ENCODE peak calls at places on chromosomes 13 and 19, in ten cellular contexts. Z, P, L, H, A, J, B, X, Q and U are unnamed samples.

GRCh38 chr19:6264077-6264445 is 15.7 kb downstream of the MLLT1 start:
- DNase-seq in X (no peak), B (no peak), Q (no peak), J (no peak), Z (peak; percentile 67), A (no peak), H (no peak), P (no peak), L (no peak), U (no peak)

GRCh38 chr13:76214001-76214400 is 577.9 kb downstream of the LMO7 start:
- DNase-seq in B (no peak), X (no peak), L (no peak), A (no peak), Z (no peak), J (no peak), H (no peak), P (no peak), Q (no peak), U (no peak)

GRCh38 chr19:13006431-13007281 is 11.4 kb downstream of the NFIX start:
- DNase-seq in Z (no peak), P (no peak), Q (no peak), B (no peak), H (no peak), J (no peak), L (no peak), A (peak; percentile 71), X (no peak), U (no peak)

GRCh38 chr19:38070573-38070972 is 153.4 kb downstream of the DPF1 start:
- DNase-seq in L (no peak), Z (peak; percentile 80), P (no peak), A (no peak), J (no peak), Q (no peak), H (no peak), X (no peak), B (no peak), U (no peak)

GRCh38 chr19:10551698-10552301 is 8.1 kb downstream of the ATG4D start:
- DNase-seq in P (no peak), L (no peak), H (no peak), A (no peak), J (no peak), Q (peak; percentile 16), B (no peak), X (peak; percentile 47), Z (peak; percentile 28), U (peak; percentile 62)

GRCh38 chr19:29574518-29574917 is 31.6 kb upstream of the POP4 start:
- DNase-seq in H (no peak), J (no peak), L (no peak), P (no peak), Q (no peak), Z (no peak), A (no peak), X (no peak), B (no peak), U (peak; percentile 9)

GRCh38 chr19:49056101-49056901 is 1.2 kb downstream of the CGB7 start:
- DNase-seq in Z (peak; percentile 44), A (peak; percentile 68), P (peak; percentile 28), X (peak; percentile 55), J (peak; percentile 41), B (peak; percentile 84), Q (peak; percentile 12), L (no peak), H (peak; percentile 75), U (peak; percentile 77)

GRCh38 chr13:28540612-28541011 is 45.7 kb upstream of the FLT1 start:
- DNase-seq in B (peak; percentile 41), P (no peak), Q (no peak), H (no peak), Z (peak; percentile 36), X (no peak), A (no peak), L (no peak), J (no peak), U (no peak)

GRCh38 chr19:30174791-30175190 is 197.4 kb upstream of the ZNF536 start:
- DNase-seq in B (no peak), Z (no peak), X (no peak), J (no peak), A (no peak), H (no peak), L (no peak), Q (no peak), P (no peak), U (no peak)

GRCh38 chr13:41746259-41746658 is 214.7 kb downstream of the VWA8 start:
- DNase-seq in A (no peak), H (no peak), P (no peak), J (no peak), L (no peak), Z (peak; percentile 75), X (no peak), Q (no peak), B (no peak), U (no peak)

GRCh38 chr13:32650705-32651311 is 64.6 kb downstream of the PDS5B start:
- DNase-seq in Z (peak; percentile 79), P (peak; percentile 26), L (peak; percentile 57), X (peak; percentile 67), H (peak; percentile 45), A (no peak), B (peak; percentile 46), J (peak; percentile 28), Q (peak; percentile 54), U (peak; percentile 44)

GRCh38 chr13:110913911-110914292 is 967 bp downstream of the ANKRD10 start:
- DNase-seq in Q (no peak), X (no peak), A (no peak), Z (peak; percentile 70), H (no peak), L (no peak), B (no peak), J (no peak), P (no peak), U (no peak)

GRCh38 chr13:35470671-35471465 is 5.6 kb downstream of the MAB21L1 start:
- DNase-seq in A (peak; percentile 46), X (no peak), J (no peak), P (no peak), Q (no peak), B (no peak), Z (peak; percentile 10), L (no peak), H (peak; percentile 77), U (no peak)

GRCh38 chr19:16957151-16957662 is 68.4 kb downstream of the F2RL3 start:
- DNase-seq in H (no peak), Z (peak; percentile 15), B (no peak), P (no peak), Q (peak; percentile 25), J (no peak), X (no peak), L (no peak), A (no peak), U (no peak)

GRCh38 chr19:2063824-2064223 is 12.8 kb upstream of the MKNK2 start:
- DNase-seq in X (no peak), L (no peak), H (no peak), B (no peak), P (no peak), Z (no peak), A (no peak), J (no peak), Q (no peak), U (no peak)

GRCh38 chr19:40147338-40147692 is 43.9 kb upstream of the MAP3K10 start:
- DNase-seq in B (no peak), Q (no peak), X (no peak), H (no peak), Z (no peak), J (no peak), L (no peak), P (no peak), A (no peak), U (no peak)

GRCh38 chr19:35027851-35028599 is 2.2 kb upstream of the SCN1B start:
- DNase-seq in B (no peak), X (no peak), P (no peak), L (no peak), J (no peak), Q (no peak), A (no peak), H (no peak), Z (peak; percentile 76), U (no peak)

GRCh38 chr19:18435848-18436631 is 1.9 kb downstream of the ISYNA1 start:
- DNase-seq in Q (no peak), H (peak; percentile 22), L (no peak), B (no peak), J (no peak), A (no peak), X (no peak), P (no peak), Z (no peak), U (no peak)

GRCh38 chr13:63455938-63456337 is 2040.3 kb upstream of the PCDH20 start:
- DNase-seq in A (no peak), J (no peak), B (no peak), X (no peak), P (no peak), L (no peak), Q (no peak), Z (no peak), H (no peak), U (no peak)

GRCh38 chr19:1455336-1456120 is 5.6 kb downstream of the APC2 start:
- DNase-seq in P (no peak), B (peak; percentile 79), J (peak; percentile 37), H (peak; percentile 83), A (no peak), L (no peak), X (peak; percentile 48), Z (no peak), Q (peak; percentile 65), U (peak; percentile 67)

GRCh38 chr13:62377838-62378237 is 962.2 kb upstream of the PCDH20 start:
- DNase-seq in L (no peak), P (no peak), Q (no peak), B (no peak), H (no peak), Z (no peak), J (no peak), A (no peak), X (no peak), U (no peak)